ENCODE peak calls at places on chromosomes 12 and 14, in eight cellular contexts. One of them, this sample, is unnamed.

GRCh38 chr12:52122904-52123303 is 43.4 kb downstream of the SMIM41 start:
- DNase-seq in fibroblast of pulmonary artery: no peak
- DNase-seq in upper lobe of right lung: peak
- DNase-seq in WTC11: no peak
- DNase-seq in Caco-2: no peak
- DNase-seq in transverse colon: no peak
- DNase-seq in fibroblast of mammary gland: no peak
- DNase-seq in lower lobe of right lung: no peak
- DNase-seq in this sample: no peak

GRCh38 chr12:94621662-94622359 is 28.5 kb downstream of the TMCC3 start:
- DNase-seq in Caco-2: no peak
- DNase-seq in lower lobe of right lung: no peak
- DNase-seq in upper lobe of right lung: no peak
- DNase-seq in fibroblast of mammary gland: peak
- DNase-seq in transverse colon: peak
- DNase-seq in fibroblast of pulmonary artery: peak
- DNase-seq in WTC11: no peak
- DNase-seq in this sample: no peak

GRCh38 chr14:70281938-70282337 is 77.5 kb downstream of the COX16 start:
- DNase-seq in lower lobe of right lung: no peak
- DNase-seq in upper lobe of right lung: no peak
- DNase-seq in WTC11: no peak
- DNase-seq in Caco-2: no peak
- DNase-seq in fibroblast of mammary gland: no peak
- DNase-seq in fibroblast of pulmonary artery: no peak
- DNase-seq in transverse colon: no peak
- DNase-seq in this sample: no peak

GRCh38 chr14:29039171-29039570 is 272.6 kb downstream of the FOXG1 start:
- DNase-seq in transverse colon: no peak
- DNase-seq in fibroblast of pulmonary artery: peak
- DNase-seq in lower lobe of right lung: no peak
- DNase-seq in fibroblast of mammary gland: peak
- DNase-seq in WTC11: peak
- DNase-seq in upper lobe of right lung: no peak
- DNase-seq in Caco-2: no peak
- DNase-seq in this sample: no peak

GRCh38 chr12:127041985-127042625 is 1224.9 kb upstream of the TMEM132C start:
- DNase-seq in fibroblast of pulmonary artery: no peak
- DNase-seq in transverse colon: no peak
- DNase-seq in Caco-2: no peak
- DNase-seq in lower lobe of right lung: no peak
- DNase-seq in fibroblast of mammary gland: no peak
- DNase-seq in WTC11: no peak
- DNase-seq in upper lobe of right lung: no peak
- DNase-seq in this sample: no peak

GRCh38 chr12:12999959-13000615 is at the start of gene HEBP1:
- DNase-seq in WTC11: peak
- DNase-seq in Caco-2: peak
- DNase-seq in fibroblast of mammary gland: peak
- DNase-seq in fibroblast of pulmonary artery: peak
- DNase-seq in lower lobe of right lung: peak
- DNase-seq in upper lobe of right lung: peak
- DNase-seq in transverse colon: peak
- DNase-seq in this sample: peak

GRCh38 chr14:25108959-25109358 is 59.0 kb upstream of the STXBP6 start:
- DNase-seq in Caco-2: no peak
- DNase-seq in fibroblast of pulmonary artery: no peak
- DNase-seq in transverse colon: peak
- DNase-seq in upper lobe of right lung: no peak
- DNase-seq in WTC11: no peak
- DNase-seq in fibroblast of mammary gland: peak
- DNase-seq in lower lobe of right lung: no peak
- DNase-seq in this sample: no peak

GRCh38 chr14:38285962-38286361 is 30.1 kb upstream of the CLEC14A start:
- DNase-seq in transverse colon: no peak
- DNase-seq in upper lobe of right lung: no peak
- DNase-seq in fibroblast of pulmonary artery: peak
- DNase-seq in fibroblast of mammary gland: no peak
- DNase-seq in Caco-2: no peak
- DNase-seq in lower lobe of right lung: no peak
- DNase-seq in WTC11: no peak
- DNase-seq in this sample: no peak

GRCh38 chr12:13222076-13222475 is 25.6 kb downstream of the EMP1 start:
- DNase-seq in fibroblast of pulmonary artery: no peak
- DNase-seq in fibroblast of mammary gland: peak
- DNase-seq in transverse colon: peak
- DNase-seq in lower lobe of right lung: no peak
- DNase-seq in upper lobe of right lung: no peak
- DNase-seq in WTC11: no peak
- DNase-seq in Caco-2: no peak
- DNase-seq in this sample: no peak

GRCh38 chr14:76876076-76876475 is 49.9 kb downstream of the LRRC74A start:
- DNase-seq in fibroblast of pulmonary artery: peak
- DNase-seq in upper lobe of right lung: no peak
- DNase-seq in WTC11: peak
- DNase-seq in transverse colon: peak
- DNase-seq in Caco-2: peak
- DNase-seq in fibroblast of mammary gland: peak
- DNase-seq in lower lobe of right lung: no peak
- DNase-seq in this sample: peak

GRCh38 chr12:60935981-60936761 is 1324.0 kb upstream of the USP15 start:
- DNase-seq in fibroblast of mammary gland: no peak
- DNase-seq in lower lobe of right lung: no peak
- DNase-seq in Caco-2: no peak
- DNase-seq in transverse colon: no peak
- DNase-seq in WTC11: peak
- DNase-seq in upper lobe of right lung: no peak
- DNase-seq in fibroblast of pulmonary artery: no peak
- DNase-seq in this sample: no peak

GRCh38 chr14:44910826-44911225 is 50.9 kb downstream of the KLHL28 start:
- DNase-seq in lower lobe of right lung: no peak
- DNase-seq in WTC11: no peak
- DNase-seq in fibroblast of pulmonary artery: no peak
- DNase-seq in transverse colon: no peak
- DNase-seq in fibroblast of mammary gland: no peak
- DNase-seq in Caco-2: no peak
- DNase-seq in upper lobe of right lung: no peak
- DNase-seq in this sample: no peak

GRCh38 chr12:75345531-75345930 is 11.1 kb downstream of the GLIPR1L1 start:
- DNase-seq in transverse colon: no peak
- DNase-seq in lower lobe of right lung: no peak
- DNase-seq in upper lobe of right lung: no peak
- DNase-seq in WTC11: no peak
- DNase-seq in fibroblast of mammary gland: peak
- DNase-seq in fibroblast of pulmonary artery: no peak
- DNase-seq in Caco-2: no peak
- DNase-seq in this sample: no peak

DNA sequence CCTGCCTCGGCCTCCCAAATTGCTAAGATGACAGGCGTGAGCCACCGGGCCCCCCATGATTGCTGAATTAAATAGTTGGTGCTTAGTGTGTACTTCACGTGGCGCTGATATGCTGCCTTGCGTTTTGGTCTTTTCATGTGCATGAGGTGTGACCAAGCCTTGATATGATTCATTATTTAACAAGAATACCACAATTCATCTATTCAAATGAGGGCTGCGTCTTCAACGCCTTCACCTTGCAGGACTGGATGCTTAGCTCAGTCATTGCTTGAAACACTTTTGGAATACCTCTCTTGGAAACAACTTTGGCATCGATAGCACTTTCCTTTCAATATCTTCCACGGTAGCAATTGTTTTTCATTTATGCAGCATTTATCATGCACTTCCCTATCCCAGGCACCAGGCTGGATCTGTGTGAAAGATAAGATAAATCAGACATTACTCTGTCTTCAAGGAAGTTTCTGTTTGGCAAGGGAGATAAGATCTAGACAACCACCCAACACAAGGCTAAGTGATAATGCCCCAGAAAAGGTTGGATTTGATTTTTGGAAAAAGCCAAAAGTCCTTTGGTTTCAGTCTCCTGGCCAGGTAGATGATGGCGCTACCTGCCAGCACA is 1.3 kb upstream of the TEAD4 start:
- DNase-seq in Caco-2: no peak
- DNase-seq in upper lobe of right lung: no peak
- DNase-seq in fibroblast of mammary gland: no peak
- DNase-seq in lower lobe of right lung: no peak
- DNase-seq in fibroblast of pulmonary artery: no peak
- DNase-seq in transverse colon: no peak
- DNase-seq in WTC11: no peak
- DNase-seq in this sample: no peak
- TF ChIP-seq CTCF in Caco-2: no peak
- TF ChIP-seq CTCF in upper lobe of right lung: no peak
- TF ChIP-seq CTCF in fibroblast of mammary gland: no peak
- TF ChIP-seq CTCF in lower lobe of right lung: no peak
- TF ChIP-seq CTCF in fibroblast of pulmonary artery: no peak
- TF ChIP-seq CTCF in transverse colon: no peak
- TF ChIP-seq CTCF in WTC11: no peak
- TF ChIP-seq CTCF in this sample: no peak

DNA sequence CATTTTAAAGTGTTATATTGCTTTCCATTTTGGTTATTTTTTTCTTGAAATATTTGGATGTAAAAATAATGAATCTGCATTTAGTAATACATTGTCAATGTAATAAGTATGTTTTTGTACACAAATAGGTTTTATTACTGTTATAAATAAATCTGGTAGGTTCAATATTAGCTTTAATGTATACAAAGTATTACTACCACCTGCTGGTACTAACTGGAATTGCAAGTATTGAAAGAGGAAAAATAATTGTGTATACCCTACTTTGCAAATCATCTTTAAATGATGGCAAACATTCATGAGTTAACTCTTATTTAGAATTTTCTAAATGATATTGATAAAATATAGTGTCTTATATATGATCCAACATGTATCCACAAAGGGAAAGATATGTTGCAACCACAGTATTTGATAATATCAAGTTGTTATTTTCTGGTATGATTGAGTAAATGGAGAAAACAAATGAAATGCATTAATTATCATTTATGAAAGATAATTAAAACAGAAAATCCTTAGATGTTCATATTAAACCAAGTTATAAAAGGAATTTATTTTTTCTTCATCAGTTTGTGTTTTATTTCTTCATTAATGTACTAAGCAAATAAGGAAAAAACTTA is 3.2 kb downstream of the OR4K2 start:
- DNase-seq in transverse colon: no peak
- DNase-seq in WTC11: no peak
- DNase-seq in fibroblast of mammary gland: peak
- DNase-seq in Caco-2: no peak
- DNase-seq in lower lobe of right lung: no peak
- DNase-seq in fibroblast of pulmonary artery: peak
- DNase-seq in upper lobe of right lung: no peak
- DNase-seq in this sample: no peak
- TF ChIP-seq CTCF in transverse colon: peak
- TF ChIP-seq CTCF in WTC11: peak
- TF ChIP-seq CTCF in fibroblast of mammary gland: peak
- TF ChIP-seq CTCF in Caco-2: peak
- TF ChIP-seq CTCF in lower lobe of right lung: peak
- TF ChIP-seq CTCF in fibroblast of pulmonary artery: peak
- TF ChIP-seq CTCF in upper lobe of right lung: peak
- TF ChIP-seq CTCF in this sample: peak

DNA sequence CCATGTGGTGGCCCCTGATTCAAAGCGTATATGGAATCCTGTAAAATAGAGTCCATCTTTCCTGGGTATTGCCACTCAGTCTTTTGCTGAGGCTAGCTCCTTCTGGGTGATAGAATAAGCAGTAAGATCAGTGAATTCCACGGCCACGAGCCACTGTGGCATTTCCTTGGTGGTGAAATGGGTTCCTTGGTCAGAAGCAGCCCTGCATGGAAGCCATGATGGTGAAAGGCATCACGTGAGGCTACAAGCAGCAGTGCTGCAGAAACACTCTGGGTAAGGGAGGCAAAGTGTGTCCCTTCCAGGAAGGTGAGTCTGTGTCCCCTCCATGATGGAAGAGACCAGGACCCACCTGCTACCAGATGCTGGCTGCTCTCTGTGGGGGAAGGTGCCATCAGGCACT is 19.6 kb downstream of the TNFAIP2 start:
- DNase-seq in WTC11: no peak
- DNase-seq in upper lobe of right lung: no peak
- DNase-seq in fibroblast of mammary gland: no peak
- DNase-seq in transverse colon: no peak
- DNase-seq in fibroblast of pulmonary artery: no peak
- DNase-seq in lower lobe of right lung: no peak
- DNase-seq in Caco-2: no peak
- DNase-seq in this sample: no peak
- TF ChIP-seq CTCF in WTC11: no peak
- TF ChIP-seq CTCF in upper lobe of right lung: no peak
- TF ChIP-seq CTCF in fibroblast of mammary gland: no peak
- TF ChIP-seq CTCF in transverse colon: no peak
- TF ChIP-seq CTCF in fibroblast of pulmonary artery: no peak
- TF ChIP-seq CTCF in lower lobe of right lung: no peak
- TF ChIP-seq CTCF in Caco-2: no peak
- TF ChIP-seq CTCF in this sample: no peak

DNA sequence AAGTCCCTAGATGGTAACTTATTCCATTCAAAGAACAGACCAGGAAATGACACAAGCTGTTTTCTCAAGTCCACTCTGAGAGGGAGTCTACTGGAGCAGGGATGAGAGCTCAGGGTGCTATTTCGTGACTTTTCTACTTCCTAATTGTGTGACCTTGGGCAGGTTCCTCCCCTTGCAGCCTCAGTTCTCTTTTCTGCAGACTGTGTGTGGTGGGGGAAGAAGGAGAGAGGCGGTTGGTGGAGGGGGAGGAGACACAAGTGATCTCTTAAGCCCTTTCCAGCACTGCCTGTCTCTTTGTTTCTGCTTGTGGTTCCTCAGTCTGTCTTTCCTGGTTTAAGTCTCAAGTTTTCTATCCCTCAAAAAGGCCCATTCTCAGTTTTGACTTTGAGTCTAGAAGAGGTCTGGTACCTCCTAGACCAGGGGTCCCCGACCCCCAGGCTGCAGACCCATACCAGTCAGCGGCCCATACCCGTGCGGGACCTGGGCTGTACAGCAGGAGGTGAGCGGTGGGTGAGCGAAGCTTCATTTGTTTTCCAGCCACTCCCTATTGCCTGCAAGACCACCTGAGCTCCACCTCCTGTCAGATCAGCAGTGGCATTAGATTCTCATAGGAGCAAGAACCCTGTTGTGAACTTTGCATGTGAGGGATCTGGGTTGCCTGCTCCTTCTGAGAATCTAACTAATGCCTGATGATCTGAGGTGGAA is 10.7 kb downstream of the FGF6 start:
- DNase-seq in WTC11: no peak
- DNase-seq in Caco-2: peak
- DNase-seq in transverse colon: no peak
- DNase-seq in lower lobe of right lung: no peak
- DNase-seq in upper lobe of right lung: no peak
- DNase-seq in fibroblast of mammary gland: no peak
- DNase-seq in fibroblast of pulmonary artery: no peak
- DNase-seq in this sample: no peak
- TF ChIP-seq CTCF in WTC11: no peak
- TF ChIP-seq CTCF in Caco-2: no peak
- TF ChIP-seq CTCF in transverse colon: no peak
- TF ChIP-seq CTCF in lower lobe of right lung: no peak
- TF ChIP-seq CTCF in upper lobe of right lung: no peak
- TF ChIP-seq CTCF in fibroblast of mammary gland: no peak
- TF ChIP-seq CTCF in fibroblast of pulmonary artery: no peak
- TF ChIP-seq CTCF in this sample: no peak

DNA sequence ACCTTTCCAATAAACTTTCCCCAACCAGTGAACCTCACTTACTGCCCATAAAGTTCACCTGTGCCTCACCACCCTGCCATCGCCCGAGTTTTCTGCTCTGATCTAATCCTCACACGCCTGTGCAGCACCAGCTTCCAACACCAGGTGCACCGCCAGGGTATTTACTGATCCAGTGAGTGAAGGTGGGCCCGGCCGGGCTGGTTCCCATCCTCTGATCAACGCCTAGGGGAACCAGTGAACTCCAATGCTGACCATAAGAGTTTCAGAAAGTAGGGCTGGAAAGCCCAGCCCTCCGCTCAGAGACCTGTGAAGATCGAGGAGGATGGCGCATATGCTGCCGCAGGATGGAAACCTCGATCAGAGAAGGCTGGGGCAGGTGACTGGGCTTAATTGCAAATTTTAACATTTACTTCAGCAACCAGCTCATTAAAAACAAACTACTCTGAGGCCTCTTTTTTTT is 685 bp upstream of the MYL6B start:
- DNase-seq in lower lobe of right lung: peak
- DNase-seq in WTC11: peak
- DNase-seq in transverse colon: peak
- DNase-seq in fibroblast of mammary gland: peak
- DNase-seq in fibroblast of pulmonary artery: no peak
- DNase-seq in upper lobe of right lung: peak
- DNase-seq in Caco-2: peak
- DNase-seq in this sample: peak
- TF ChIP-seq CTCF in lower lobe of right lung: peak
- TF ChIP-seq CTCF in WTC11: peak
- TF ChIP-seq CTCF in transverse colon: peak
- TF ChIP-seq CTCF in fibroblast of mammary gland: peak
- TF ChIP-seq CTCF in fibroblast of pulmonary artery: peak
- TF ChIP-seq CTCF in upper lobe of right lung: peak
- TF ChIP-seq CTCF in Caco-2: peak
- TF ChIP-seq CTCF in this sample: peak

This sample was measured in endothelial cell.